ENCODE peak calls at places on chromosomes 3 and 15, in five cellular contexts. O, Y, A, U and S are unnamed samples.

GRCh38 chr3:87626471-87626995 is 350.1 kb upstream of the POU1F1 start:
- DNase-seq in A (no peak), U (no peak), Y (no peak), O (no peak), S (no peak)

GRCh38 chr15:70569718-70570231 is 193.6 kb downstream of the UACA start:
- DNase-seq in U (no peak), Y (peak), O (no peak), A (peak), S (no peak)

GRCh38 chr3:182609575-182610156 is 183.6 kb upstream of the ATP11B start:
- DNase-seq in Y (peak), A (peak), O (no peak), U (no peak), S (no peak)

GRCh38 chr3:126130081-126130855 is 46.3 kb upstream of the SLC41A3 start:
- DNase-seq in O (no peak), A (no peak), U (no peak), Y (no peak), S (no peak)

GRCh38 chr15:40069178-40070165 is 30.5 kb upstream of the SRP14 start:
- DNase-seq in A (peak), U (no peak), O (peak), Y (peak), S (no peak)

GRCh38 chr15:78065284-78065872 is 12.1 kb downstream of the TBC1D2B start:
- DNase-seq in O (no peak), A (peak), Y (peak), U (no peak), S (peak)

GRCh38 chr15:48337626-48338025 is 6.4 kb downstream of the DUT start:
- DNase-seq in Y (no peak), O (no peak), U (no peak), A (no peak), S (no peak)

GRCh38 chr15:44045661-44046060 is 149.4 kb downstream of the FRMD5 start:
- DNase-seq in O (no peak), U (no peak), A (no peak), Y (no peak), S (no peak)

GRCh38 chr3:30286007-30286669 is 320.3 kb upstream of the TGFBR2 start:
- DNase-seq in U (no peak), Y (peak), A (peak), O (peak), S (peak)

GRCh38 chr3:152524198-152525140 is 255.7 kb downstream of the MBNL1 start:
- DNase-seq in A (peak), U (no peak), Y (peak), O (peak), S (peak)

GRCh38 chr15:40301467-40302179 is 6.1 kb downstream of the PLCB2 start:
- DNase-seq in A (no peak), Y (no peak), U (no peak), O (peak), S (no peak)

GRCh38 chr15:71251548-71252035 is 136.3 kb downstream of the THSD4 start:
- DNase-seq in U (no peak), A (no peak), Y (peak), O (no peak), S (no peak)

GRCh38 chr3:21645121-21645897 is 105.7 kb downstream of the ZNF385D start:
- DNase-seq in U (no peak), Y (no peak), O (no peak), A (no peak), S (no peak)

GRCh38 chr3:108182339-108182738 is 39.9 kb downstream of the IFT57 start:
- DNase-seq in U (no peak), Y (no peak), A (no peak), O (no peak), S (no peak)

GRCh38 chr15:62608369-62608768 is 434.2 kb upstream of the TPM1 start:
- DNase-seq in U (no peak), Y (no peak), O (no peak), A (no peak), S (no peak)

GRCh38 chr3:179450901-179451334 is 352 bp downstream of the GNB4 start:
- DNase-seq in A (peak), U (no peak), O (peak), Y (no peak), S (no peak)

GRCh38 chr3:63910873-63911272 is 1.3 kb downstream of the SCAANT1 start:
- DNase-seq in A (no peak), U (no peak), Y (no peak), O (no peak), S (no peak)

GRCh38 chr3:111797035-111797717 is 61.9 kb upstream of the PHLDB2 start:
- DNase-seq in O (no peak), Y (no peak), U (no peak), A (no peak), S (no peak)

GRCh38 chr15:39591141-39591895 is 10.4 kb downstream of the THBS1 start:
- DNase-seq in Y (no peak), A (no peak), O (no peak), U (no peak), S (no peak)

GRCh38 chr3:104323226-104323625 is 1043.5 kb upstream of the ALCAM start:
- DNase-seq in A (no peak), O (no peak), Y (no peak), U (no peak), S (no peak)

GRCh38 chr3:107816082-107816481 is 274.7 kb downstream of the CD47 start:
- DNase-seq in A (no peak), Y (no peak), U (no peak), O (peak), S (no peak)

GRCh38 chr15:58069008-58069407 is 3.5 kb upstream of the ALDH1A2 start:
- DNase-seq in U (no peak), A (no peak), Y (no peak), O (no peak), S (no peak)

GRCh38 chr3:18771931-18772330 is 346.8 kb upstream of the SATB1 start:
- DNase-seq in O (no peak), U (no peak), Y (no peak), A (no peak), S (no peak)

GRCh38 chr3:27686642-27687041 is 35.5 kb downstream of the EOMES start:
- DNase-seq in O (no peak), Y (no peak), U (no peak), A (no peak), S (peak)

GRCh38 chr3:151439652-151440125 is 21.2 kb downstream of the IGSF10 start:
- DNase-seq in U (no peak), O (peak), Y (peak), A (peak), S (peak)

GRCh38 chr15:73051402-73051810 is 857 bp upstream of the NEO1 start:
- DNase-seq in Y (no peak), A (peak), U (no peak), O (peak), S (no peak)

GRCh38 chr3:52495096-52495495 is at the start of gene STAB1:
- DNase-seq in U (no peak), O (peak), A (no peak), Y (no peak), S (no peak)

GRCh38 chr3:69791111-69791510 is 51.8 kb downstream of the MITF start:
- DNase-seq in A (no peak), U (no peak), Y (no peak), O (no peak), S (peak)

GRCh38 chr15:65956307-65956706 is 87.0 kb downstream of the RAB11A start:
- DNase-seq in Y (no peak), O (no peak), U (no peak), A (no peak), S (no peak)

GRCh38 chr3:30775070-30775469 is 119.4 kb downstream of the GADL1 start:
- DNase-seq in A (peak), O (no peak), Y (no peak), U (no peak), S (no peak)

GRCh38 chr3:123782488-123782887 is 101.6 kb downstream of the MYLK start:
- DNase-seq in O (no peak), A (no peak), Y (no peak), U (no peak), S (no peak)

GRCh38 chr15:69414702-69415161 is 583 bp downstream of the KIF23 start:
- DNase-seq in U (no peak), A (peak), Y (peak), O (peak), S (peak)